ENCODE peak calls at places on chromosomes 11 and 22, in nine cellular contexts. One of them, this sample, is unnamed.
A peak's percentile ranks its signal among the peaks of the same experiment; 100 is the strongest.

GRCh38 chr22:21807545-21807944 is 59.9 kb downstream of the MAPK1 start:
- DNase-seq in stomach: no peak
- DNase-seq in tibial nerve: no peak
- DNase-seq in psoas muscle: no peak
- DNase-seq in pancreas: no peak
- DNase-seq in cardiac muscle cell: no peak
- DNase-seq in tibial artery: no peak
- DNase-seq in spleen: no peak
- DNase-seq in neural progenitor cell: no peak
- DNase-seq in this sample: no peak

GRCh38 chr11:46669606-46670243 is 30.7 kb downstream of the ARHGAP1 start:
- DNase-seq in spleen: no peak
- DNase-seq in neural progenitor cell: peak; percentile 18
- DNase-seq in pancreas: no peak
- DNase-seq in tibial artery: peak; percentile 32
- DNase-seq in psoas muscle: no peak
- DNase-seq in cardiac muscle cell: no peak
- DNase-seq in tibial nerve: no peak
- DNase-seq in stomach: peak; percentile 16
- DNase-seq in this sample: no peak

GRCh38 chr22:32752326-32752725 is 49.2 kb upstream of the TIMP3 start:
- DNase-seq in psoas muscle: no peak
- DNase-seq in spleen: no peak
- DNase-seq in tibial nerve: no peak
- DNase-seq in stomach: no peak
- DNase-seq in pancreas: no peak
- DNase-seq in cardiac muscle cell: no peak
- DNase-seq in neural progenitor cell: no peak
- DNase-seq in tibial artery: no peak
- DNase-seq in this sample: no peak

GRCh38 chr11:95230054-95231034 is 658 bp downstream of the SESN3 start:
- DNase-seq in neural progenitor cell: peak; percentile 53
- DNase-seq in stomach: no peak
- DNase-seq in cardiac muscle cell: peak; percentile 53
- DNase-seq in tibial nerve: no peak
- DNase-seq in tibial artery: peak; percentile 67
- DNase-seq in psoas muscle: peak; percentile 59
- DNase-seq in spleen: no peak
- DNase-seq in pancreas: peak; percentile 22
- DNase-seq in this sample: no peak

GRCh38 chr11:63505857-63506528 is at the start of gene LGALS12:
- DNase-seq in stomach: no peak
- DNase-seq in tibial nerve: no peak
- DNase-seq in neural progenitor cell: no peak
- DNase-seq in spleen: no peak
- DNase-seq in tibial artery: no peak
- DNase-seq in cardiac muscle cell: no peak
- DNase-seq in psoas muscle: no peak
- DNase-seq in pancreas: no peak
- DNase-seq in this sample: peak; percentile 59

GRCh38 chr11:117930668-117931330 is 1.6 kb upstream of the TMPRSS13 start:
- DNase-seq in spleen: peak; percentile 61
- DNase-seq in cardiac muscle cell: no peak
- DNase-seq in tibial nerve: no peak
- DNase-seq in tibial artery: peak; percentile 35
- DNase-seq in pancreas: no peak
- DNase-seq in stomach: no peak
- DNase-seq in psoas muscle: no peak
- DNase-seq in neural progenitor cell: no peak
- DNase-seq in this sample: peak; percentile 24

GRCh38 chr11:102926946-102927623 is 28.4 kb downstream of the MMP13 start:
- DNase-seq in tibial artery: no peak
- DNase-seq in cardiac muscle cell: no peak
- DNase-seq in tibial nerve: no peak
- DNase-seq in neural progenitor cell: no peak
- DNase-seq in pancreas: no peak
- DNase-seq in spleen: no peak
- DNase-seq in psoas muscle: no peak
- DNase-seq in stomach: no peak
- DNase-seq in this sample: no peak

GRCh38 chr22:44328326-44328725 is 15.6 kb upstream of the SHISAL1 start:
- DNase-seq in tibial nerve: no peak
- DNase-seq in pancreas: no peak
- DNase-seq in psoas muscle: no peak
- DNase-seq in tibial artery: no peak
- DNase-seq in cardiac muscle cell: no peak
- DNase-seq in stomach: no peak
- DNase-seq in spleen: no peak
- DNase-seq in neural progenitor cell: no peak
- DNase-seq in this sample: peak; percentile 59

GRCh38 chr11:118216621-118217526 is 7.9 kb downstream of the JAML start:
- DNase-seq in pancreas: no peak
- DNase-seq in stomach: no peak
- DNase-seq in spleen: no peak
- DNase-seq in neural progenitor cell: no peak
- DNase-seq in tibial artery: no peak
- DNase-seq in psoas muscle: no peak
- DNase-seq in tibial nerve: no peak
- DNase-seq in cardiac muscle cell: no peak
- DNase-seq in this sample: no peak

GRCh38 chr11:17066691-17067090 is 10.8 kb downstream of the RPS13 start:
- DNase-seq in psoas muscle: no peak
- DNase-seq in stomach: no peak
- DNase-seq in spleen: no peak
- DNase-seq in tibial artery: no peak
- DNase-seq in tibial nerve: no peak
- DNase-seq in neural progenitor cell: no peak
- DNase-seq in cardiac muscle cell: no peak
- DNase-seq in pancreas: no peak
- DNase-seq in this sample: no peak

GRCh38 chr22:20904008-20904979 is 12.9 kb upstream of the CRKL start:
- DNase-seq in spleen: no peak
- DNase-seq in psoas muscle: no peak
- DNase-seq in stomach: no peak
- DNase-seq in tibial nerve: peak; percentile 56
- DNase-seq in neural progenitor cell: no peak
- DNase-seq in pancreas: no peak
- DNase-seq in cardiac muscle cell: no peak
- DNase-seq in tibial artery: no peak
- DNase-seq in this sample: no peak

GRCh38 chr11:133047036-133047800 is 485.1 kb downstream of the OPCML start:
- DNase-seq in tibial artery: no peak
- DNase-seq in tibial nerve: no peak
- DNase-seq in spleen: no peak
- DNase-seq in psoas muscle: no peak
- DNase-seq in cardiac muscle cell: no peak
- DNase-seq in stomach: no peak
- DNase-seq in pancreas: no peak
- DNase-seq in neural progenitor cell: no peak
- DNase-seq in this sample: no peak

GRCh38 chr11:47204633-47204989 is 10.2 kb upstream of the DDB2 start:
- DNase-seq in tibial nerve: no peak
- DNase-seq in spleen: no peak
- DNase-seq in psoas muscle: no peak
- DNase-seq in tibial artery: no peak
- DNase-seq in stomach: no peak
- DNase-seq in neural progenitor cell: no peak
- DNase-seq in cardiac muscle cell: no peak
- DNase-seq in pancreas: no peak
- DNase-seq in this sample: no peak

GRCh38 chr11:534592-535518 is 521 bp downstream of the HRAS start:
- DNase-seq in cardiac muscle cell: peak; percentile 25
- DNase-seq in psoas muscle: peak; percentile 77
- DNase-seq in tibial nerve: no peak
- DNase-seq in spleen: peak; percentile 89
- DNase-seq in stomach: peak; percentile 52
- DNase-seq in neural progenitor cell: peak; percentile 38
- DNase-seq in pancreas: peak; percentile 32
- DNase-seq in tibial artery: peak; percentile 70
- DNase-seq in this sample: peak; percentile 75

GRCh38 chr11:42407379-42407778 is 904.4 kb upstream of the API5 start:
- DNase-seq in pancreas: no peak
- DNase-seq in tibial nerve: no peak
- DNase-seq in tibial artery: no peak
- DNase-seq in stomach: peak; percentile 28
- DNase-seq in psoas muscle: no peak
- DNase-seq in cardiac muscle cell: peak; percentile 76
- DNase-seq in spleen: no peak
- DNase-seq in neural progenitor cell: peak; percentile 99
- DNase-seq in this sample: no peak

GRCh38 chr11:74366576-74366975 is 31.7 kb downstream of the PGM2L1 start:
- DNase-seq in tibial artery: no peak
- DNase-seq in psoas muscle: no peak
- DNase-seq in spleen: no peak
- DNase-seq in neural progenitor cell: peak; percentile 26
- DNase-seq in pancreas: no peak
- DNase-seq in stomach: no peak
- DNase-seq in cardiac muscle cell: peak; percentile 3
- DNase-seq in tibial nerve: no peak
- DNase-seq in this sample: no peak

GRCh38 chr22:22450343-22450839 is 58.2 kb downstream of the ZNF280B start:
- DNase-seq in cardiac muscle cell: no peak
- DNase-seq in pancreas: peak; percentile 38
- DNase-seq in tibial artery: no peak
- DNase-seq in psoas muscle: no peak
- DNase-seq in stomach: peak; percentile 27
- DNase-seq in neural progenitor cell: no peak
- DNase-seq in tibial nerve: peak; percentile 45
- DNase-seq in spleen: peak; percentile 80
- DNase-seq in this sample: peak; percentile 53

GRCh38 chr11:129861702-129862107 is 33.7 kb downstream of the NFRKB start:
- DNase-seq in spleen: no peak
- DNase-seq in pancreas: peak; percentile 52
- DNase-seq in cardiac muscle cell: peak; percentile 78
- DNase-seq in neural progenitor cell: peak; percentile 62
- DNase-seq in stomach: peak; percentile 89
- DNase-seq in tibial artery: no peak
- DNase-seq in tibial nerve: peak; percentile 32
- DNase-seq in psoas muscle: no peak
- DNase-seq in this sample: peak; percentile 82

GRCh38 chr11:11427185-11427944 is 74.3 kb upstream of the CSNK2A3 start:
- DNase-seq in neural progenitor cell: no peak
- DNase-seq in psoas muscle: no peak
- DNase-seq in tibial nerve: no peak
- DNase-seq in spleen: no peak
- DNase-seq in cardiac muscle cell: peak; percentile 24
- DNase-seq in pancreas: no peak
- DNase-seq in tibial artery: no peak
- DNase-seq in stomach: no peak
- DNase-seq in this sample: no peak

GRCh38 chr11:112776834-112777793 is 184.1 kb upstream of the NCAM1 start:
- DNase-seq in tibial nerve: no peak
- DNase-seq in pancreas: no peak
- DNase-seq in neural progenitor cell: no peak
- DNase-seq in spleen: no peak
- DNase-seq in stomach: no peak
- DNase-seq in tibial artery: no peak
- DNase-seq in psoas muscle: no peak
- DNase-seq in cardiac muscle cell: peak; percentile 71
- DNase-seq in this sample: no peak
- H3K27ac ChIP-seq in tibial nerve: no peak overlapping the region
- H3K27ac ChIP-seq in pancreas: no peak overlapping the region
- H3K27ac ChIP-seq in neural progenitor cell: no peak overlapping the region
- H3K27ac ChIP-seq in spleen: no peak overlapping the region
- H3K27ac ChIP-seq in stomach: no peak overlapping the region
- H3K27ac ChIP-seq in tibial artery: no peak overlapping the region
- H3K27ac ChIP-seq in psoas muscle: no peak overlapping the region
- H3K27ac ChIP-seq in cardiac muscle cell: peak overlapping the region; percentile 78
- H3K27ac ChIP-seq in this sample: no peak overlapping the region

GRCh38 chr11:106917973-106918372 is 100.3 kb downstream of the GUCY1A2 start:
- DNase-seq in tibial nerve: no peak
- DNase-seq in spleen: no peak
- DNase-seq in cardiac muscle cell: peak; percentile 9
- DNase-seq in neural progenitor cell: peak; percentile 24
- DNase-seq in pancreas: no peak
- DNase-seq in psoas muscle: no peak
- DNase-seq in stomach: no peak
- DNase-seq in tibial artery: no peak
- DNase-seq in this sample: no peak
- TF ChIP-seq CTCF in tibial nerve: no peak
- TF ChIP-seq CTCF in spleen: no peak
- TF ChIP-seq CTCF in cardiac muscle cell: peak; percentile 45
- TF ChIP-seq CTCF in neural progenitor cell: peak; percentile 41
- TF ChIP-seq CTCF in pancreas: no peak
- TF ChIP-seq CTCF in psoas muscle: no peak
- TF ChIP-seq CTCF in stomach: no peak
- TF ChIP-seq CTCF in tibial artery: no peak
- TF ChIP-seq CTCF in this sample: no peak

DNA sequence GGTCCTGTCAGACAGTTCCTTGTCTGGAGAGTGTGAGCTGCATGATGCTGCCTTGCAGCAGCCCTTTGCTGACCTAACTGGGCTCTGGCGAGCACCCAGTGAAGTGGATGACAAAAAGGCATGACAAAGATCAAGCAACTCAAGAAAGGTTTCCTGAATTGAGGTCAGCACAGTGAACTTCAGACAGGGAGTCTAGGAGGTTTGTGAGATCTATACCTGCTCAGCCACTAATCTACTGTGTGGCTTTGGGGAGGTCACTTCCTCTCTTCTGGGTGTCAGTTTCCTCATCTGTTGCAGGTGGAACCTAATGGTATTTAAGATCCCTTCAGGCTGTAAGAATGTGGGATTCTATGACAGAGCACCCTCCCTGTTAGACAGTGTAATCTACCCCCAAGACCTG is 213.9 kb upstream of the NARS2 start:
- DNase-seq in tibial nerve: no peak
- DNase-seq in tibial artery: no peak
- DNase-seq in neural progenitor cell: no peak
- DNase-seq in spleen: no peak
- DNase-seq in psoas muscle: no peak
- DNase-seq in pancreas: no peak
- DNase-seq in stomach: no peak
- DNase-seq in cardiac muscle cell: no peak
- DNase-seq in this sample: no peak
- H3K27me3 ChIP-seq in tibial nerve: no peaks in the 10 kb centered on the region
- H3K27me3 ChIP-seq in tibial artery: no peaks in the 10 kb centered on the region
- H3K27me3 ChIP-seq in neural progenitor cell: no peaks in the 10 kb centered on the region
- H3K27me3 ChIP-seq in spleen: no peaks in the 10 kb centered on the region
- H3K27me3 ChIP-seq in psoas muscle: no peaks in the 10 kb centered on the region
- H3K27me3 ChIP-seq in pancreas: no peaks in the 10 kb centered on the region
- H3K27me3 ChIP-seq in stomach: no peaks in the 10 kb centered on the region
- H3K27me3 ChIP-seq in cardiac muscle cell: no peaks in the 10 kb centered on the region
- H3K27me3 ChIP-seq in this sample: no peaks in the 10 kb centered on the region

DNA sequence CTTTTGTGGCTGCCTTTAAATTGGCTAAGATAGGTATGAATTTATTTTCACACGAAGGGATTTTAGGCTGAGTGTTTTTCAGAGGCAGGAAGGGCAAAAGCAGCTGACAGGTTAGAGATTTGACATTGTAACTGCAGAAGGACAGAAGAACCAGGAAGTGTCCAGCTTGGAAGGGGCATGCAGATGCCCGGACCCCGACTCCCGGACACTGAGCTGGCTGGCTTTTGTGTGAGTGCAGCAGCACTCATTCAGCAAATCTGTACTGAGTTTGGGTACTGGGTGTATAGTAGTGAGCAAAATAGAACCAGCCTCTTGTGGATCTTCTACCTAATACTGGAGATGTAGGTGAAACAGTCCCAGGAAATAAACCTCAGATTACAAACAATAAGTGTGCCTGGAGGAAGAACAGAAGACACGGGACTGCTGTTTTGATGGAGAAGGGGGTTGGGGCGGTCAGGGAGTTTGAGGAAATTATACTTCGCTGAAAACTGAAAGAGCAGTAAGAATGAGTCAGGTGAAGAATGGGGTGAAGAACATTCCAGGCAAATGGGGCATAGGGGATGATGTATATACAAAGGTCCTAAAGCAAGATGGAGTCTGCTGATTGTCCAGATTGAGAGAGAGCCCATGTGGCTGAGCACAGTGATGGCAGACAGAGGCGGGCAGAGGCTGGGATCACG is 64.6 kb downstream of the PPFIBP2 start:
- DNase-seq in pancreas: no peak
- DNase-seq in psoas muscle: no peak
- DNase-seq in tibial nerve: no peak
- DNase-seq in spleen: no peak
- DNase-seq in neural progenitor cell: no peak
- DNase-seq in tibial artery: no peak
- DNase-seq in stomach: no peak
- DNase-seq in cardiac muscle cell: no peak
- DNase-seq in this sample: no peak
- H3K27ac ChIP-seq in pancreas: no peak overlapping the region
- H3K27ac ChIP-seq in psoas muscle: peak overlapping the region; percentile 90
- H3K27ac ChIP-seq in tibial nerve: peak overlapping the region; percentile 89
- H3K27ac ChIP-seq in spleen: no peak overlapping the region
- H3K27ac ChIP-seq in neural progenitor cell: no peak overlapping the region
- H3K27ac ChIP-seq in tibial artery: peak overlapping the region; percentile 88
- H3K27ac ChIP-seq in stomach: peak overlapping the region; percentile 85
- H3K27ac ChIP-seq in cardiac muscle cell: peak overlapping the region; percentile 66
- H3K27ac ChIP-seq in this sample: peak overlapping the region; percentile 83